ENCODE peak calls at places on chromosomes 13 and 19, in eight cellular contexts. T is SK-N-SH, I is A549, O is GM12878, E is H1, Y is K562, H is HCT116, Z is HepG2. W is an unnamed sample.

GRCh38 chr13:75621147-75621546 is 15.0 kb upstream of the LMO7 start:
- DNase-seq in I (no peak), O (no peak), Z (no peak), E (no peak), Y (no peak), T (no peak), H (no peak), W (peak; percentile 70)

GRCh38 chr19:4910594-4911273 is 1.4 kb downstream of the UHRF1 start:
- DNase-seq in I (no peak), H (no peak), Y (no peak), O (no peak), Z (no peak), E (no peak), T (peak; percentile 62), W (peak; percentile 64)

GRCh38 chr19:9883231-9883758 is 48.2 kb downstream of the PIN1 start:
- DNase-seq in Z (no peak), T (no peak), O (no peak), E (no peak), H (peak; percentile 23), I (no peak), Y (no peak), W (no peak)

GRCh38 chr19:37966211-37967072 is 59.4 kb downstream of the SIPA1L3 start:
- DNase-seq in I (no peak), O (no peak), E (no peak), Y (no peak), Z (no peak), H (no peak), T (no peak), W (peak; percentile 39)

GRCh38 chr13:98874029-98874397 is 103.9 kb downstream of the DOCK9 start:
- DNase-seq in H (no peak), Y (no peak), Z (no peak), I (no peak), E (no peak), T (no peak), O (no peak), W (no peak)

GRCh38 chr19:46206176-46206575 is 23.4 kb upstream of the IGFL1 start:
- DNase-seq in E (no peak), I (no peak), Z (no peak), H (no peak), O (no peak), T (no peak), Y (no peak), W (no peak)

GRCh38 chr13:41541142-41541938 is 84.0 kb downstream of the RGCC start:
- DNase-seq in E (no peak), O (no peak), I (no peak), Y (no peak), T (no peak), Z (no peak), H (no peak), W (no peak)

GRCh38 chr13:28173793-28174192 is 35.4 kb downstream of the PAN3 start:
- DNase-seq in I (no peak), T (no peak), E (no peak), Z (no peak), O (no peak), H (no peak), Y (no peak), W (no peak)

GRCh38 chr19:35995655-35995993 is 636 bp downstream of the SDHAF1 start:
- DNase-seq in Z (peak; percentile 27), Y (peak; percentile 79), I (peak; percentile 78), H (no peak), E (no peak), O (no peak), T (peak; percentile 67), W (peak; percentile 8)
- TF ChIP-seq RAD21 in Z (no peak), Y (no peak), I (no peak), H (no peak), E (peak; percentile 23), O (no peak), T (no peak), W (no peak)

GRCh38 chr19:16164222-16164890 is 9.0 kb downstream of the CIB3 start:
- DNase-seq in I (no peak), Z (peak; percentile 27), O (no peak), E (no peak), H (no peak), T (no peak), Y (no peak), W (no peak)

GRCh38 chr19:16160445-16160942 is 12.8 kb downstream of the CIB3 start:
- DNase-seq in H (no peak), Z (no peak), T (no peak), Y (no peak), I (no peak), E (no peak), O (no peak), W (no peak)

GRCh38 chr19:16160943-16161560 is 12.3 kb downstream of the CIB3 start:
- DNase-seq in Y (peak; percentile 41), I (peak; percentile 54), E (no peak), T (no peak), O (no peak), H (peak; percentile 95), Z (peak; percentile 30), W (peak; percentile 87)

GRCh38 chr19:16159655-16160054 is 13.7 kb downstream of the CIB3 start:
- DNase-seq in I (no peak), O (no peak), E (no peak), Z (no peak), T (no peak), H (no peak), Y (no peak), W (no peak)

DNA sequence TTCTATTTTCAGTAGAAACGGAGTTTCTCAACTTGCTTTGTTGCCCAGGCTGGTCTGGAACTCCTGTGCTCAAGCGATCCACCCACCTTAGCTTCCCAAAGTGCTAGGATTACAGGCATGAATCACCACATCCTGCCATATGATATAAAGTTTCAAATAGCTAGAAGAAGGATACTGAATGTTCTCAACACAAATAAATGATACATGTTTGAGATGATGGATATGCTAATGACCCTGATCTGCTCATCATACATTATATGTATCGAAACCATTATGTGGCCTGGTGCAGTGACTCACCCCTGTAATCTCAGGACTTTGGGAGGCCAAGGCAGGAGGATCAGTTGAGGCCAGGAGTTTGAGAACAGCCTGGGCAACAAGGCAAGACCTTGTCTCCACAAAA is 11.5 kb downstream of the CIB3 start:
- DNase-seq in Z (no peak), I (no peak), E (no peak), O (no peak), H (peak; percentile 65), T (no peak), Y (no peak), W (peak; percentile 85)
- TF ChIP-seq RAD21 in Z (no peak), I (no peak), E (no peak), O (no peak), H (no peak), T (no peak), Y (no peak), W (no peak)

GRCh38 chr13:109940637-109941036 is 154.3 kb upstream of the IRS2 start:
- DNase-seq in Y (no peak), O (no peak), Z (no peak), T (no peak), E (no peak), H (no peak), I (no peak), W (no peak)

GRCh38 chr13:109941951-109942350 is 155.6 kb upstream of the IRS2 start:
- DNase-seq in T (no peak), Z (no peak), O (no peak), H (no peak), I (no peak), E (no peak), Y (no peak), W (peak; percentile 48)

GRCh38 chr13:109941221-109941620 is 154.8 kb upstream of the IRS2 start:
- DNase-seq in E (no peak), Z (no peak), H (no peak), T (no peak), Y (no peak), I (no peak), O (no peak), W (no peak)

GRCh38 chr13:109949395-109949794 is 163.0 kb upstream of the IRS2 start:
- DNase-seq in Z (no peak), Y (no peak), I (no peak), H (no peak), E (no peak), O (no peak), T (no peak), W (peak; percentile 23)

DNA sequence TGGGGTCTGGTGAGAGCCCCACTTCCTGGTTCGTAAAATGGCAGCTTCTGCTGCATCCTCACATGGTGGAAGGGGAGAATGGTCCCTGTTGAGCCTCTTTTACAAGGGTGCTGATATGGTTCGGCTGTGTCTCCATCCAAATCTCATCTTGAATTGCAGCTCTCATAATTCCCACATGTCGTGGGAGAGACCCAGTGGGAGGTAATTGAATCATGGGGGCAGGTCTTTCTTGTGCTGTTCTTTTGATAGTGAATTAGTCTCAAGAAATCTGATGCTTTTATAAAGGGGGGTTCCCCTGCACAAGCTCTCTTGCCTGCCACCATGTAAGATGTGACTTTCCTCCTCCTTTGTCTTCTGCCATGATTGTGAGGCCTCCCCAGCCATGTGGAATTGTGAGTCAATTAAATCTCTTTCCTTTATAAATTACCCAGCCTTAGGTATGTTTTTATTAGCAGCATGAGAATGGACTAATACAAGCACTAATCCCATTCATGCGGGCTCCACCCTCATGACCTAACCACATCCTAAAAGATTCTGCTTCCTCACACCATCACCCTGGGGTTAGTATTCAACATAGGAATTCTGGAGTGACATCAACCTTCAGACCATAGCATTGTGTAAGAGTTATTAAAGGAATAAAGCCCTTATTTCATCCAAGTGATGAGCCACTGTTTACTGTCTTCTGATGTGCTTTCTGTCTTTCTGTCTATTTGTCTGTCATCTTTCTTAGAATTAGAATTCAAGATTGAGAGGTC is 159.0 kb upstream of the IRS2 start:
- DNase-seq in E (no peak), O (no peak), H (no peak), Y (no peak), Z (no peak), T (no peak), I (no peak), W (peak; percentile 79)
- TF ChIP-seq RAD21 in E (no peak), O (no peak), H (no peak), Y (no peak), Z (no peak), T (no peak), I (no peak), W (no peak)

GRCh38 chr13:24625324-24625723 is 54.9 kb upstream of the ATP12A start:
- DNase-seq in Y (no peak), Z (no peak), O (no peak), H (no peak), T (no peak), I (no peak), E (no peak), W (no peak)

GRCh38 chr13:24623141-24623665 is 57.0 kb upstream of the ATP12A start:
- DNase-seq in Y (no peak), I (no peak), O (no peak), E (no peak), H (no peak), T (no peak), Z (no peak), W (no peak)

GRCh38 chr13:24624801-24625231 is 55.4 kb upstream of the ATP12A start:
- DNase-seq in I (no peak), Z (no peak), Y (no peak), O (no peak), H (no peak), E (no peak), T (no peak), W (no peak)

GRCh38 chr13:24625870-24626419 is 54.3 kb upstream of the ATP12A start:
- DNase-seq in H (no peak), I (no peak), E (no peak), O (no peak), Z (no peak), T (no peak), Y (no peak), W (no peak)

DNA sequence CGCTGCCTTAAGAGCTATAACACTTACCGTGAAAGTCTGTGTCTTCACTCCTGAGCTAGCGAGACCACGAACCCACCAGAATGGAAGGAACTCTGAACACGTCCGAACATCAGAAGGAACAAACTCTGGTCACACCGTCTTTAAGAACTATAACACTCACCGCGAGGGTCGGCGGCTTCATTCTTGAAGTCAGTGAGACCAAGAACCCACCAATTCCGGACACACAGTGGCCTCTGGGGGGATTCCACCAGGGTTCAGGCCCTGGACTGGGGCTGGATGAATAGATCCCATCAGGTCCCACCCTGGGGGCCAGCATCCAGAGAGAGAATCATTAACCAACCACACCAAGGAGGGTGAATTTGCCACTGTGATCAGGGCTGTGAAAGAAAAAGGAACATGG is 55.8 kb upstream of the ATP12A start:
- DNase-seq in H (no peak), I (no peak), O (no peak), Z (no peak), T (no peak), E (no peak), Y (no peak), W (no peak)
- TF ChIP-seq RAD21 in H (no peak), I (no peak), O (no peak), Z (no peak), T (no peak), E (no peak), Y (no peak), W (no peak)

W was measured in IMR-90.